ENCODE peak calls at places on chromosomes 7 and 10, in six cellular contexts. T, Y, B, X, F and D are unnamed samples.
A peak's percentile ranks its signal among the peaks of the same experiment; 100 is the strongest.

GRCh38 chr10:123974406-123974805 is 82.8 kb upstream of the CPXM2 start:
- DNase-seq in B (no peak), X (no peak), Y (no peak), T (no peak), F (peak; percentile 34), D (no peak)

GRCh38 chr10:30828680-30829079 is 199.1 kb upstream of the LYZL2 start:
- DNase-seq in X (no peak), F (no peak), T (no peak), Y (no peak), B (no peak), D (no peak)

GRCh38 chr10:47339759-47340612 is 8.2 kb upstream of the RBP3 start:
- DNase-seq in T (no peak), F (no peak), X (no peak), Y (peak; percentile 45), B (no peak), D (no peak)

GRCh38 chr10:43287056-43288007 is 20.5 kb upstream of the RASGEF1A start:
- DNase-seq in B (no peak), T (no peak), F (peak; percentile 89), Y (peak; percentile 85), X (no peak), D (no peak)

GRCh38 chr7:136870799-136871487 is 2.5 kb downstream of the CHRM2 start:
- DNase-seq in F (no peak), B (no peak), T (peak; percentile 85), X (no peak), Y (no peak), D (no peak)

GRCh38 chr7:105350906-105351305 is 37.8 kb downstream of the SRPK2 start:
- DNase-seq in T (no peak), Y (no peak), X (no peak), B (no peak), F (no peak), D (no peak)

GRCh38 chr7:148754912-148755311 is 56.2 kb downstream of the CUL1 start:
- DNase-seq in F (no peak), Y (no peak), T (no peak), X (no peak), B (no peak), D (no peak)

GRCh38 chr10:116524736-116525135 is 21.0 kb upstream of the PNLIP start:
- DNase-seq in Y (no peak), X (no peak), T (no peak), B (no peak), F (no peak), D (no peak)

GRCh38 chr10:34967411-34967880 is 122.7 kb downstream of the CUL2 start:
- DNase-seq in B (no peak), Y (no peak), F (no peak), T (peak; percentile 86), X (no peak), D (no peak)

GRCh38 chr7:147235983-147236382 is 1119.4 kb downstream of the CNTNAP2 start:
- DNase-seq in B (no peak), Y (no peak), X (no peak), T (no peak), F (no peak), D (no peak)

GRCh38 chr7:150852371-150852905 is at the start of gene AOC1:
- DNase-seq in T (peak; percentile 60), B (peak; percentile 64), X (no peak), F (peak; percentile 67), Y (peak; percentile 89), D (peak; percentile 87)

GRCh38 chr10:23037561-23037960 is 57.8 kb upstream of the MSRB2 start:
- DNase-seq in T (no peak), X (no peak), F (no peak), B (no peak), Y (no peak), D (no peak)

GRCh38 chr10:22550732-22551131 is 163.6 kb downstream of the PIP4K2A start:
- DNase-seq in B (no peak), F (peak; percentile 13), X (peak; percentile 27), Y (peak; percentile 2), T (no peak), D (no peak)